ENCODE peak calls at places on chromosomes 12 and 14, in nine cellular contexts. One of them, this sample, is unnamed.
A peak's percentile ranks its signal among the peaks of the same experiment; 100 is the strongest.

GRCh38 chr12:124510301-124510970 is 57.0 kb downstream of the NCOR2 start:
- DNase-seq in lower lobe of right lung: no peak
- DNase-seq in T-helper 17 cell: no peak
- DNase-seq in foreskin melanocyte: no peak
- DNase-seq in heart right ventricle: no peak
- DNase-seq in HT1080: peak; percentile 57
- DNase-seq in HFFc6: no peak
- DNase-seq in GM10248: no peak
- DNase-seq in NCI-H2029: no peak
- DNase-seq in this sample: no peak

GRCh38 chr12:108906971-108907370 is 27.1 kb downstream of the DAO start:
- DNase-seq in GM10248: no peak
- DNase-seq in T-helper 17 cell: no peak
- DNase-seq in HT1080: no peak
- DNase-seq in lower lobe of right lung: no peak
- DNase-seq in HFFc6: no peak
- DNase-seq in foreskin melanocyte: no peak
- DNase-seq in heart right ventricle: no peak
- DNase-seq in NCI-H2029: no peak
- DNase-seq in this sample: no peak

GRCh38 chr12:72444125-72444524 is 172.0 kb downstream of the TRHDE start:
- DNase-seq in T-helper 17 cell: no peak
- DNase-seq in lower lobe of right lung: no peak
- DNase-seq in foreskin melanocyte: no peak
- DNase-seq in HT1080: no peak
- DNase-seq in HFFc6: no peak
- DNase-seq in GM10248: no peak
- DNase-seq in NCI-H2029: no peak
- DNase-seq in heart right ventricle: no peak
- DNase-seq in this sample: no peak

GRCh38 chr14:103716091-103716801 is 636 bp downstream of the ZFYVE21 start:
- DNase-seq in T-helper 17 cell: no peak
- DNase-seq in HFFc6: no peak
- DNase-seq in lower lobe of right lung: peak; percentile 72
- DNase-seq in foreskin melanocyte: no peak
- DNase-seq in HT1080: no peak
- DNase-seq in NCI-H2029: no peak
- DNase-seq in GM10248: peak; percentile 50
- DNase-seq in heart right ventricle: no peak
- DNase-seq in this sample: no peak

GRCh38 chr14:32354716-32355115 is 25.6 kb downstream of the AKAP6 start:
- DNase-seq in T-helper 17 cell: no peak
- DNase-seq in HFFc6: no peak
- DNase-seq in GM10248: no peak
- DNase-seq in heart right ventricle: peak; percentile 23
- DNase-seq in foreskin melanocyte: no peak
- DNase-seq in NCI-H2029: peak; percentile 99
- DNase-seq in lower lobe of right lung: no peak
- DNase-seq in HT1080: no peak
- DNase-seq in this sample: no peak

GRCh38 chr12:51944608-51945233 is 6.8 kb upstream of the ACVR1B start:
- DNase-seq in GM10248: no peak
- DNase-seq in NCI-H2029: no peak
- DNase-seq in HT1080: no peak
- DNase-seq in lower lobe of right lung: no peak
- DNase-seq in foreskin melanocyte: no peak
- DNase-seq in heart right ventricle: no peak
- DNase-seq in HFFc6: no peak
- DNase-seq in T-helper 17 cell: no peak
- DNase-seq in this sample: no peak

GRCh38 chr14:87250992-87251391 is 742.0 kb downstream of the GALC start:
- DNase-seq in heart right ventricle: no peak
- DNase-seq in lower lobe of right lung: no peak
- DNase-seq in T-helper 17 cell: no peak
- DNase-seq in GM10248: no peak
- DNase-seq in HFFc6: no peak
- DNase-seq in NCI-H2029: no peak
- DNase-seq in foreskin melanocyte: no peak
- DNase-seq in HT1080: no peak
- DNase-seq in this sample: no peak

GRCh38 chr12:94818970-94819369 is 168.6 kb upstream of the TMCC3 start:
- DNase-seq in HFFc6: no peak
- DNase-seq in HT1080: no peak
- DNase-seq in heart right ventricle: peak; percentile 23
- DNase-seq in GM10248: no peak
- DNase-seq in NCI-H2029: no peak
- DNase-seq in foreskin melanocyte: no peak
- DNase-seq in T-helper 17 cell: no peak
- DNase-seq in lower lobe of right lung: no peak
- DNase-seq in this sample: no peak

GRCh38 chr14:91113829-91114078 is at the start of gene DGLUCY:
- DNase-seq in HFFc6: peak; percentile 59
- DNase-seq in heart right ventricle: peak; percentile 85
- DNase-seq in foreskin melanocyte: no peak
- DNase-seq in T-helper 17 cell: no peak
- DNase-seq in lower lobe of right lung: peak; percentile 88
- DNase-seq in HT1080: no peak
- DNase-seq in GM10248: peak; percentile 79
- DNase-seq in NCI-H2029: no peak
- DNase-seq in this sample: peak; percentile 77

GRCh38 chr12:2297004-2297403 is 244.2 kb downstream of the CACNA1C start:
- DNase-seq in T-helper 17 cell: no peak
- DNase-seq in HFFc6: no peak
- DNase-seq in foreskin melanocyte: no peak
- DNase-seq in lower lobe of right lung: no peak
- DNase-seq in GM10248: no peak
- DNase-seq in heart right ventricle: peak; percentile 42
- DNase-seq in HT1080: no peak
- DNase-seq in NCI-H2029: no peak
- DNase-seq in this sample: no peak

GRCh38 chr14:50038398-50039119 is 77.8 kb downstream of the VCPKMT start:
- DNase-seq in HFFc6: peak; percentile 99
- DNase-seq in HT1080: peak; percentile 98
- DNase-seq in GM10248: peak; percentile 81
- DNase-seq in T-helper 17 cell: no peak
- DNase-seq in heart right ventricle: no peak
- DNase-seq in foreskin melanocyte: no peak
- DNase-seq in lower lobe of right lung: no peak
- DNase-seq in NCI-H2029: no peak
- DNase-seq in this sample: no peak

GRCh38 chr12:112314981-112315380 is 67.2 kb downstream of the HECTD4 start:
- DNase-seq in heart right ventricle: no peak
- DNase-seq in HFFc6: peak; percentile 8
- DNase-seq in GM10248: no peak
- DNase-seq in HT1080: no peak
- DNase-seq in T-helper 17 cell: no peak
- DNase-seq in lower lobe of right lung: no peak
- DNase-seq in NCI-H2029: no peak
- DNase-seq in foreskin melanocyte: no peak
- DNase-seq in this sample: no peak

GRCh38 chr12:77953515-77953914 is 122.8 kb downstream of the NAV3 start:
- DNase-seq in NCI-H2029: no peak
- DNase-seq in GM10248: no peak
- DNase-seq in HT1080: no peak
- DNase-seq in foreskin melanocyte: no peak
- DNase-seq in lower lobe of right lung: no peak
- DNase-seq in heart right ventricle: no peak
- DNase-seq in HFFc6: no peak
- DNase-seq in T-helper 17 cell: no peak
- DNase-seq in this sample: no peak

GRCh38 chr14:45891417-45892080 is 638.5 kb upstream of the MIS18BP1 start:
- DNase-seq in lower lobe of right lung: no peak
- DNase-seq in HFFc6: no peak
- DNase-seq in T-helper 17 cell: no peak
- DNase-seq in foreskin melanocyte: no peak
- DNase-seq in NCI-H2029: peak; percentile 78
- DNase-seq in GM10248: no peak
- DNase-seq in heart right ventricle: no peak
- DNase-seq in HT1080: peak; percentile 24
- DNase-seq in this sample: peak; percentile 43

GRCh38 chr12:44500423-44500822 is 375.7 kb downstream of the NELL2 start:
- DNase-seq in GM10248: no peak
- DNase-seq in HT1080: no peak
- DNase-seq in T-helper 17 cell: no peak
- DNase-seq in NCI-H2029: no peak
- DNase-seq in lower lobe of right lung: no peak
- DNase-seq in HFFc6: no peak
- DNase-seq in heart right ventricle: no peak
- DNase-seq in foreskin melanocyte: no peak
- DNase-seq in this sample: no peak

GRCh38 chr12:42422785-42423184 is 96.8 kb downstream of the PPHLN1 start:
- DNase-seq in HFFc6: no peak
- DNase-seq in GM10248: peak; percentile 20
- DNase-seq in lower lobe of right lung: no peak
- DNase-seq in foreskin melanocyte: no peak
- DNase-seq in T-helper 17 cell: no peak
- DNase-seq in NCI-H2029: no peak
- DNase-seq in HT1080: no peak
- DNase-seq in heart right ventricle: no peak
- DNase-seq in this sample: no peak

GRCh38 chr12:132560831-132561783 is 49.3 kb downstream of the LRCOL1 start:
- DNase-seq in foreskin melanocyte: peak; percentile 18
- DNase-seq in HT1080: no peak
- DNase-seq in NCI-H2029: peak; percentile 89
- DNase-seq in HFFc6: no peak
- DNase-seq in T-helper 17 cell: peak; percentile 50
- DNase-seq in lower lobe of right lung: peak; percentile 68
- DNase-seq in heart right ventricle: peak; percentile 20
- DNase-seq in GM10248: peak; percentile 87
- DNase-seq in this sample: peak; percentile 37

GRCh38 chr12:71456990-71457389 is 17.4 kb downstream of the LGR5 start:
- DNase-seq in heart right ventricle: no peak
- DNase-seq in foreskin melanocyte: no peak
- DNase-seq in HT1080: no peak
- DNase-seq in HFFc6: no peak
- DNase-seq in T-helper 17 cell: no peak
- DNase-seq in lower lobe of right lung: no peak
- DNase-seq in GM10248: no peak
- DNase-seq in NCI-H2029: no peak
- DNase-seq in this sample: no peak

GRCh38 chr12:12474931-12475485 is 87.7 kb downstream of the DUSP16 start:
- DNase-seq in HT1080: peak; percentile 68
- DNase-seq in lower lobe of right lung: no peak
- DNase-seq in HFFc6: peak; percentile 4
- DNase-seq in T-helper 17 cell: peak; percentile 41
- DNase-seq in foreskin melanocyte: no peak
- DNase-seq in GM10248: peak; percentile 83
- DNase-seq in heart right ventricle: peak; percentile 17
- DNase-seq in NCI-H2029: no peak
- DNase-seq in this sample: no peak

GRCh38 chr12:25023808-25024207 is 74.9 kb upstream of the BCAT1 start:
- DNase-seq in T-helper 17 cell: no peak
- DNase-seq in foreskin melanocyte: no peak
- DNase-seq in heart right ventricle: no peak
- DNase-seq in GM10248: no peak
- DNase-seq in HT1080: no peak
- DNase-seq in lower lobe of right lung: no peak
- DNase-seq in HFFc6: no peak
- DNase-seq in NCI-H2029: no peak
- DNase-seq in this sample: no peak

GRCh38 chr12:26058818-26059217 is 66.0 kb downstream of the BHLHE41 start:
- DNase-seq in T-helper 17 cell: no peak
- DNase-seq in HT1080: no peak
- DNase-seq in GM10248: peak; percentile 15
- DNase-seq in foreskin melanocyte: peak; percentile 68
- DNase-seq in NCI-H2029: no peak
- DNase-seq in HFFc6: no peak
- DNase-seq in heart right ventricle: no peak
- DNase-seq in lower lobe of right lung: no peak
- DNase-seq in this sample: no peak

GRCh38 chr12:69490920-69491643 is 20.9 kb downstream of the FRS2 start:
- DNase-seq in heart right ventricle: no peak
- DNase-seq in HFFc6: no peak
- DNase-seq in lower lobe of right lung: no peak
- DNase-seq in foreskin melanocyte: no peak
- DNase-seq in NCI-H2029: no peak
- DNase-seq in GM10248: no peak
- DNase-seq in T-helper 17 cell: no peak
- DNase-seq in HT1080: no peak
- DNase-seq in this sample: no peak

GRCh38 chr12:89544027-89544426 is 18.2 kb upstream of the POC1B start:
- DNase-seq in T-helper 17 cell: no peak
- DNase-seq in heart right ventricle: no peak
- DNase-seq in NCI-H2029: no peak
- DNase-seq in HT1080: no peak
- DNase-seq in lower lobe of right lung: no peak
- DNase-seq in HFFc6: no peak
- DNase-seq in foreskin melanocyte: no peak
- DNase-seq in GM10248: no peak
- DNase-seq in this sample: no peak

GRCh38 chr12:124737772-124738635 is 125.7 kb downstream of the SCARB1 start:
- DNase-seq in foreskin melanocyte: no peak
- DNase-seq in lower lobe of right lung: no peak
- DNase-seq in T-helper 17 cell: no peak
- DNase-seq in HFFc6: no peak
- DNase-seq in heart right ventricle: no peak
- DNase-seq in GM10248: no peak
- DNase-seq in NCI-H2029: no peak
- DNase-seq in HT1080: no peak
- DNase-seq in this sample: no peak

GRCh38 chr14:102584871-102585869 is 7.3 kb upstream of the RCOR1 start:
- DNase-seq in HFFc6: no peak
- DNase-seq in heart right ventricle: no peak
- DNase-seq in HT1080: peak; percentile 26
- DNase-seq in GM10248: no peak
- DNase-seq in foreskin melanocyte: no peak
- DNase-seq in NCI-H2029: no peak
- DNase-seq in lower lobe of right lung: peak; percentile 40
- DNase-seq in T-helper 17 cell: no peak
- DNase-seq in this sample: no peak

GRCh38 chr12:38875571-38876228 is 29.7 kb downstream of the CPNE8 start:
- DNase-seq in HFFc6: no peak
- DNase-seq in foreskin melanocyte: no peak
- DNase-seq in T-helper 17 cell: no peak
- DNase-seq in lower lobe of right lung: no peak
- DNase-seq in HT1080: peak; percentile 17
- DNase-seq in NCI-H2029: no peak
- DNase-seq in heart right ventricle: no peak
- DNase-seq in GM10248: no peak
- DNase-seq in this sample: no peak

GRCh38 chr14:20934148-20934762 is 21.0 kb upstream of the RNASE2 start:
- DNase-seq in HFFc6: no peak
- DNase-seq in GM10248: peak; percentile 34
- DNase-seq in HT1080: peak; percentile 32
- DNase-seq in foreskin melanocyte: no peak
- DNase-seq in heart right ventricle: peak; percentile 5
- DNase-seq in NCI-H2029: no peak
- DNase-seq in lower lobe of right lung: peak; percentile 71
- DNase-seq in T-helper 17 cell: no peak
- DNase-seq in this sample: no peak

GRCh38 chr12:109228664-109229063 is 80.4 kb downstream of the FOXN4 start:
- DNase-seq in GM10248: no peak
- DNase-seq in lower lobe of right lung: no peak
- DNase-seq in HT1080: no peak
- DNase-seq in heart right ventricle: no peak
- DNase-seq in foreskin melanocyte: peak; percentile 7
- DNase-seq in NCI-H2029: no peak
- DNase-seq in HFFc6: no peak
- DNase-seq in T-helper 17 cell: no peak
- DNase-seq in this sample: no peak

This sample was measured in NCI-H774.